ENCODE peak calls at places on chromosome 5, in eight cellular contexts. L is A549, Z is suprapubic skin, Y is ovary, J is HepG2, C is sigmoid colon, X is tibial nerve, M is H1. A is an unnamed sample.
A peak's percentile ranks its signal among the peaks of the same experiment; 100 is the strongest.

GRCh38 chr5:73515232-73515631 is 17.0 kb downstream of the BTF3 start:
- DNase-seq in M (no peak), J (no peak), Z (no peak), Y (no peak), X (no peak), L (no peak), C (no peak), A (peak; percentile 51)

GRCh38 chr5:132444061-132444460 is 46.5 kb downstream of the IRF1 start:
- DNase-seq in L (no peak), Z (no peak), X (no peak), Y (no peak), M (no peak), J (no peak), C (no peak), A (no peak)

GRCh38 chr5:43601454-43602260 is 1.3 kb upstream of the NNT start:
- DNase-seq in X (no peak), Z (no peak), C (no peak), J (peak; percentile 32), M (no peak), Y (no peak), L (no peak), A (no peak)

GRCh38 chr5:142925795-142926194 is 155.6 kb downstream of the ARHGAP26 start:
- DNase-seq in Z (no peak), L (peak; percentile 25), C (no peak), M (no peak), J (no peak), Y (no peak), X (no peak), A (no peak)

GRCh38 chr5:111453747-111454146 is 58.6 kb downstream of the STARD4 start:
- DNase-seq in X (no peak), J (no peak), Y (no peak), C (no peak), M (no peak), Z (no peak), L (peak; percentile 11), A (no peak)

GRCh38 chr5:6108540-6108848 is 269.9 kb downstream of the MED10 start:
- DNase-seq in C (no peak), X (no peak), Z (no peak), L (no peak), J (no peak), Y (no peak), M (no peak), A (no peak)

GRCh38 chr5:32713396-32714381 is 2.6 kb downstream of the NPR3 start:
- DNase-seq in J (no peak), M (no peak), Y (peak; percentile 40), L (no peak), Z (peak; percentile 81), X (no peak), C (peak; percentile 69), A (peak; percentile 25)

GRCh38 chr5:11684607-11685006 is 219.6 kb downstream of the CTNND2 start:
- DNase-seq in M (no peak), Y (no peak), L (no peak), X (no peak), J (no peak), C (no peak), Z (no peak), A (no peak)

GRCh38 chr5:163705983-163706771 is 200.8 kb downstream of the MAT2B start:
- DNase-seq in Y (no peak), M (no peak), C (no peak), L (no peak), J (no peak), Z (no peak), X (no peak), A (no peak)

GRCh38 chr5:64273276-64273675 is 107.6 kb downstream of the RNF180 start:
- DNase-seq in J (no peak), M (no peak), X (no peak), C (no peak), Z (no peak), L (no peak), Y (no peak), A (no peak)

GRCh38 chr5:76477576-76477975 is 74.5 kb downstream of the IQGAP2 start:
- DNase-seq in Z (no peak), M (no peak), L (no peak), X (no peak), Y (no peak), C (no peak), J (no peak), A (no peak)

GRCh38 chr5:61171479-61171878 is 9.2 kb upstream of the SMIM15 start:
- DNase-seq in J (no peak), M (no peak), X (no peak), Y (no peak), Z (no peak), C (no peak), L (no peak), A (no peak)

GRCh38 chr5:159459951-159460538 is 129.8 kb upstream of the IL12B start:
- DNase-seq in L (no peak), Z (no peak), M (no peak), X (no peak), C (no peak), J (no peak), Y (no peak), A (no peak)

GRCh38 chr5:119166026-119166425 is 95.1 kb downstream of the DMXL1 start:
- DNase-seq in J (no peak), X (no peak), Z (no peak), M (no peak), Y (no peak), C (no peak), L (no peak), A (no peak)

DNA sequence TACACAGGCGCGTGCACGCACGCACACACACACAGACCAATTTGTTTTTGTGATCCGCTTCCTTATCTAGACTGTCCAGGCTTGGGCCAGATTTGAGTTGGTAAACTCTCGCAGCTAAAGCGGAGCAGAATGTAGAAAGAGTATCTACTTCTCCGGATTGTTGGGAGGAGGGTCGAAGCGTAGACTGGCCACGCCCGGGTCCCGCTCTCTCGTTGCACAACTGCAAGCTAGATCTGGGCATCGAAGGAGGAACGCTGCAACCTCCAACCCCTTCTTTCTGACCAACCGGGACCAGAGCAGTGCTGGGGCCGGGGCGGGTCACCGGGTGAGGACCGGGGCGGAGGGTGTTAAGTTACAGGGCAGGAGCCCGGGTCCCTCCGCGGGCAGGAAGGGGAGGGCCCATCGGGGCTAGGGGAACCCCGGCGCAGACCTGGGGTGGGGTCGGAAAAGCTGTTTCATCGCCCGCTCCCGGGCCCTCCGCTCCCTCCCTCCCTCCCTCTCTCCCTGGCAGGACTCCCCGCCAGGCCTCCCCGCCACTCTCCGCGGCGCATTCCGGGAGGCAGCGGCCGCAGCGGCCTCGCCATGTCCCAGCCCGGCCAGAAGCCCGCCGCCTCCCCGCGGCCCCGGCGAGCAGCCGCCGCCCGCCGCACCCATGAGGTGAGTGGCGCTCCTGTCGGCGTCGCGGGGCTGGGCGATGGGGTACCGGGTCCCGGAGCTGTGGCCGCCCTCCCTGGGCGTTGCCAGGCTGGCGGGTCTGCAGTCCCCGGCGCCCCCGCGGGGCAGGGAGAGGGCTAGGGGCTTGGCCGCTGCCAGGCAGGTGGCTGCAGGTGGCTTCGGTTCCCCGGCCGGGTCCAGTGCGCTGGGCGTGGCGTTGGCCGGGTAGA is at the start of gene CAST:
- DNase-seq in Z (peak; percentile 98), Y (peak; percentile 88), M (peak; percentile 77), J (peak; percentile 84), X (peak; percentile 82), C (peak; percentile 98), L (peak; percentile 98), A (peak; percentile 96)
- TF ChIP-seq POLR2A in Z (no peak), Y (no peak), M (no peak), J (peak; percentile 42), X (peak; percentile 33), C (peak; percentile 56), L (no peak), A (no peak)

GRCh38 chr5:68928617-68929302 is 165.1 kb upstream of the SLC30A5 start:
- DNase-seq in C (no peak), Y (no peak), L (no peak), J (no peak), M (no peak), Z (no peak), X (no peak), A (no peak)

GRCh38 chr5:68922172-68922987 is 171.4 kb upstream of the SLC30A5 start:
- DNase-seq in C (no peak), M (peak; percentile 41), X (no peak), L (no peak), J (no peak), Y (no peak), Z (no peak), A (no peak)

GRCh38 chr5:68919988-68920490 is 173.8 kb upstream of the SLC30A5 start:
- DNase-seq in C (no peak), L (no peak), X (no peak), M (no peak), J (no peak), Y (no peak), Z (no peak), A (no peak)

GRCh38 chr5:68920888-68921287 is 172.9 kb upstream of the SLC30A5 start:
- DNase-seq in Y (no peak), Z (no peak), M (no peak), L (no peak), X (no peak), C (no peak), J (no peak), A (no peak)

DNA sequence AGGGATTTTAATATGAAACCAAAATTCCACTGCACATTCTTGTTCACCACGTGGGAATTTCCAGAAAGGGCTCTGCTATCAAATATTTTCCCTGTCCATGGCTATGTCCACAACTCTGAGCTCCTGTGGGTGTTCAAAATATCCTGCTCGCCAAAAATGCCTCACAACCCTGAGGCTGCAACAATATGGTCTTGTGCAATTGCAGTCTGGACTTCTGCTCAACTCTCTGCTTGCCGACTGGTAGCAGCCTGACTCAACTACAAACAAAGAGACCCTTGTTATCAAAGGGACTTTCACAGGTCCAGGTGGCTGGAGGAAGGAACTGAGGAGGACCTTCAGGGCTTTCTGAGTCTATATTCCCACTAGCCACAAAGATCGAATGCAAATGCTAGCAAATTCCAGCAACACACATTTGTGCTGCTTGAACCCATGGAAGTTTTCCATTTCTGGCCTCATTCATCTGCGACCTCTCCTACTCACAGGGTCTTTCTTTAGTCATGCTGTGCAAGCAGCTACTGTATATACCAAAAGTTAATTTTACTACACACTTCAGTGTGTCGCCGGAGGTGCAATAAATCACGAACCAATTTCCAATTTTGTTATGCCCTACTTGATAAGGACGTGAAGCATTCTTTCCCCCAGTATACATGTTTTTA is 169.2 kb upstream of the SLC30A5 start:
- DNase-seq in Z (no peak), Y (peak; percentile 40), M (no peak), C (no peak), L (no peak), J (peak; percentile 86), X (no peak), A (no peak)
- TF ChIP-seq EP300 in Z (no peak), Y (no peak), M (no peak), C (no peak), L (no peak), J (peak; percentile 50), X (no peak), A (no peak)

GRCh38 chr5:98839469-98840383 is 66.3 kb downstream of the RGMB start:
- DNase-seq in L (peak; percentile 26), J (peak; percentile 7), M (no peak), Z (no peak), Y (no peak), C (no peak), X (no peak), A (no peak)
- TF ChIP-seq CTCF in L (peak; percentile 43), J (peak; percentile 60), M (peak; percentile 35), Z (peak; percentile 17), Y (no peak), C (no peak), X (no peak), A (no peak)

DNA sequence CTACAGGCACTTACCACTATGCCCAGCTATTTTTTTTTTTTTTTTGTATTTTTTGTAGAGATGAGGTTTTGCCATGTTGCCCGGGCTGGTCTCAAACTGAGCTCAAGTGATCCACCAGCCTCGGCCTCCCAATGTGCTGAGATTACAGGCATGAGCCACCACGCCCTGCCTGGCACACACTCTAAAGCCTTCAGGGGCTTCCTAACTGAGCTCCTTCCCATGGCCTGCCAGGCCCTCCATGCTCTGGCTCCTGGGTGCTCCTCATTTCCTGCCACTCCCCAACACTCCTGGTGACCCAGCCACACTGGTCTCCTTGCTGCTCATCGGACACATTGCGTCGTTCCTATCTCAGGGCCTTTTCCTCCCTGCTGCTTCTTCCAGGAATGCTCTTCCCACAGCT is 61.5 kb downstream of the CARTPT start:
- DNase-seq in Z (no peak), M (no peak), Y (no peak), J (no peak), X (no peak), C (no peak), L (no peak), A (no peak)
- TF ChIP-seq POLR2A in Z (no peak), M (no peak), Y (no peak), J (no peak), X (no peak), C (no peak), L (no peak), A (no peak)

A was measured in upper lobe of left lung.